ENCODE peak calls at places on chromosomes 1 and 21, in four cellular contexts. T, G, H and P are unnamed samples.

GRCh38 chr21:44466996-44467858 is 11.9 kb downstream of the LRRC3 start:
- DNase-seq in T (no peak), G (no peak), H (no peak), P (no peak)

GRCh38 chr1:235442788-235443429 is 61.3 kb downstream of the B3GALNT2 start:
- DNase-seq in T (peak; percentile 67), G (no peak), H (no peak), P (no peak)

GRCh38 chr21:43884012-43884860 is 19.2 kb downstream of the AGPAT3 start:
- DNase-seq in T (peak; percentile 88), G (peak; percentile 36), H (no peak), P (peak; percentile 70)

GRCh38 chr1:232587141-232588008 is 42.6 kb downstream of the SIPA1L2 start:
- DNase-seq in T (no peak), G (no peak), H (no peak), P (no peak)

GRCh38 chr1:112034277-112034676 is 44.8 kb upstream of the KCND3 start:
- DNase-seq in T (no peak), G (no peak), H (no peak), P (no peak)

GRCh38 chr1:154608522-154609294 is 722 bp upstream of the ADAR start:
- DNase-seq in T (peak; percentile 41), G (peak; percentile 67), H (no peak), P (peak; percentile 34)

GRCh38 chr1:192639607-192640368 is 3.8 kb downstream of the RGS13 start:
- DNase-seq in T (peak; percentile 77), G (peak; percentile 50), H (no peak), P (peak; percentile 7)

GRCh38 chr1:153032677-153033308 is 1.8 kb downstream of the SPRR1B start:
- DNase-seq in T (peak; percentile 96), G (no peak), H (no peak), P (peak; percentile 11)

GRCh38 chr1:204130989-204131892 is 20.6 kb downstream of the ETNK2 start:
- DNase-seq in T (peak; percentile 88), G (no peak), H (no peak), P (no peak)

GRCh38 chr1:119327066-119327435 is 41.5 kb upstream of the HAO2 start:
- DNase-seq in T (no peak), G (peak; percentile 11), H (no peak), P (no peak)

GRCh38 chr1:201489656-201490261 is 17.2 kb downstream of the CSRP1 start:
- DNase-seq in T (no peak), G (no peak), H (no peak), P (no peak)

DNA sequence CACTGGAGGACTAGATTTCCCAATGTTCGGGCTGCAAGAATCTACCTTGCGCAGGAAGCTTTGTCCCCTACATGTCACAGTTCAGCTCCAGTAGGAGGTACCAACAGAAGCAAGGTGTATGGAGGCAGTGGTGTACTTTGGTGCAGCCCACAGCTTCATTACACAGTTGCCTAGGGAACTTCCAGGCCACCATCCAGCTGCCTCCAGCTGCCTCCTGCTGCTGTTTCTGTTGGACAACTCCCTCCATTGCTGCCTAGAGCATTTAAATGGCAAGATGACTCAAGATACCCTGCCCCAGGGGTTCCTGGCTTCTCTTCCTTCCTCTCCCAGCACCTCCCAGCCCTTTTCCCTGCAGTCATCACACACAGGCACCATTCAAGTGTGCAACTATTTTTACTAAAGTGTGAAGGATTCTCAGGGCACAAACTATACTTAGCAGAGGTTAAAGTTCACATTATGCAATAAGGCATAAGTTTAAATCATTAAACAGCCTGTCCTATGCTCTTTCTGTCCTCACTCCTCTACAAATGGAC is 39.0 kb upstream of the ATP1A1 start:
- DNase-seq in T (peak; percentile 89), G (no peak), H (no peak), P (no peak)
- TF ChIP-seq CTCF in T (no peak), G (no peak), H (no peak), P (no peak)

DNA sequence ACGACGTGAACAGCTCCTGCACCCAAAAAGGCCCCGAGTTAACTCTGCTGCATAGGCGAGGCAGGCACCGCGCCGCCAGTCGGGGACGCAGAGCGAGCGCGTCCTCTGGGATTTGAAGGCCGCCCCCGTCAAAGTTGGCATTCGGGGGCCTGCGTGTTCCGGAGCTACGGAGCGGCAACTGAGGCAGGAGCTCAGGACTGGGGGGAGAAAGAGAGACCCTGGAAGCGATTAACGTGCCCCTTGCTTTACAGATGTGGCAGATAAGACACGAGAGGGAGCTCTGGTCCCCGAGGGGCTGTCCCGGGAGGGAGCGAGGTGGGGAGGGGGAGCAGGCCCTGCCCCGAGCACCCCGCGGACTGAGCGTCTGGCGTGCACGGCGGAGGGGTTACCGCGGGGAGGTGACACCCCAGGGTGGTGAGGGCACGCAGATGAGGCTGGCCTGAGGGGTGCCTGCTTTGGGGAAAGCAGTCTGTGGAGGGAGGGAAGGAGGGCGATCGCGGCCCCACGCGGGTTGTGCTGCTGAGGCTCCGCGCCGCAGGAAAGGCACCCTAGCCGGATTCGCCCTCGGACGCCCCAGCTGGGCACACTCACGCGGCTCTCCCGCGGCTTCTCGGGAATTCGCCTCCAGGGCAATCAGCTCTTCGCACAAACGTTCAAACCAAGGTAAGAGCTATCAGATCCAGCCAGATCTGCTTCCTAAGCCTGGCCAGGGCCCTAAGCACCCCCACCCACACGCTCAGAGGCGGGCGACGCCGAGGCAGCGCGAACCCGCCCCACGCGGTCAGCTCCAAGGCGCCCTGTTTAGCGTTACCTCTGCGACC is 26.5 kb downstream of the ACTA1 start:
- DNase-seq in T (no peak), G (no peak), H (no peak), P (no peak)
- TF ChIP-seq CTCF in T (no peak), G (peak; percentile 5), H (no peak), P (no peak)

GRCh38 chr1:100351095-100351884 is 1.0 kb upstream of the CDC14A start:
- DNase-seq in T (peak; percentile 88), G (peak; percentile 89), H (peak; percentile 41), P (peak; percentile 80)

GRCh38 chr1:100353073-100353801 is 931 bp downstream of the CDC14A start:
- DNase-seq in T (peak; percentile 37), G (peak; percentile 67), H (peak; percentile 15), P (peak; percentile 69)

GRCh38 chr1:100350787-100351094 is 1.6 kb upstream of the CDC14A start:
- DNase-seq in T (no peak), G (no peak), H (no peak), P (no peak)

GRCh38 chr1:100353988-100354387 is 1.7 kb downstream of the CDC14A start:
- DNase-seq in T (peak; percentile 88), G (no peak), H (no peak), P (no peak)

GRCh38 chr1:100352267-100353072 is at the start of gene CDC14A:
- DNase-seq in T (peak; percentile 96), G (peak; percentile 92), H (peak; percentile 69), P (peak; percentile 93)
- TF ChIP-seq CTCF in T (no peak), G (no peak), H (no peak), P (no peak)

GRCh38 chr1:164930833-164931232 is 371.8 kb downstream of the PBX1 start:
- DNase-seq in T (no peak), G (no peak), H (no peak), P (no peak)

GRCh38 chr1:164928223-164928814 is 369.3 kb downstream of the PBX1 start:
- DNase-seq in T (no peak), G (no peak), H (no peak), P (no peak)

GRCh38 chr1:164932580-164932979 is 373.6 kb downstream of the PBX1 start:
- DNase-seq in T (no peak), G (no peak), H (no peak), P (no peak)

GRCh38 chr1:164930241-164930640 is 371.3 kb downstream of the PBX1 start:
- DNase-seq in T (no peak), G (no peak), H (no peak), P (no peak)
- TF ChIP-seq CTCF in T (no peak), G (no peak), H (no peak), P (no peak)

GRCh38 chr1:220573836-220574235 is 45.9 kb downstream of the MARK1 start:
- DNase-seq in T (no peak), G (no peak), H (no peak), P (no peak)
- TF ChIP-seq CTCF in T (no peak), G (no peak), H (no peak), P (no peak)